ENCODE peak calls at places on chromosome 4, in ten cellular contexts. D is GM04504; N is stimulated activated naive CD8-positive, alpha-beta T cell treated with anti-CD3 and anti-CD28 coated beads, Interleukin-15, Interleukin-2, amounts not matched to agents 100 U/mL and 50 U/mL, for 24 hours; B is activated T-cell treated with anti-CD3 and anti-CD28 coated beads for 1 hour; U is hypothalamus; M is NCI-H2081 treated with DMSO at 0.1 percent for 48 hours; X is HTR-8/SVneo; C is PC-3; J is GM20000; G is astrocyte of the hippocampus. T is an unnamed sample.

GRCh38 chr4:162727232-162727631 is 439.5 kb downstream of the NAF1 start:
- DNase-seq in D (no peak), N (no peak), B (no peak), U (no peak), M (no peak), X (no peak), C (peak; percentile 1), J (no peak), G (no peak), T (no peak)

GRCh38 chr4:137545461-137545861 is 13.2 kb upstream of the PCDH18 start:
- DNase-seq in D (peak; percentile 96), N (no peak), B (no peak), U (no peak), M (no peak), X (no peak), C (no peak), J (no peak), G (peak; percentile 30), T (no peak)

GRCh38 chr4:173009129-173009823 is 159.3 kb upstream of the GALNT7 start:
- DNase-seq in D (no peak), N (no peak), B (no peak), U (no peak), M (no peak), X (no peak), C (no peak), J (no peak), G (no peak), T (no peak)

GRCh38 chr4:41212221-41213203 is 1.8 kb downstream of the APBB2 start:
- DNase-seq in D (no peak), N (no peak), B (no peak), U (peak; percentile 13), M (peak; percentile 53), X (peak; percentile 58), C (peak; percentile 72), J (peak; percentile 39), G (peak; percentile 77), T (no peak)

GRCh38 chr4:7557447-7557846 is 122.7 kb upstream of the PSAPL1 start:
- DNase-seq in D (peak; percentile 60), N (no peak), B (no peak), U (no peak), M (no peak), X (peak; percentile 89), C (peak; percentile 84), J (no peak), G (peak; percentile 70), T (no peak)

GRCh38 chr4:2812985-2813384 is 20.1 kb downstream of the SH3BP2 start:
- DNase-seq in D (no peak), N (no peak), B (no peak), U (no peak), M (no peak), X (no peak), C (no peak), J (no peak), G (no peak), T (no peak)

GRCh38 chr4:148780426-148781005 is 338.3 kb upstream of the NR3C2 start:
- DNase-seq in D (no peak), N (no peak), B (no peak), U (no peak), M (no peak), X (no peak), C (no peak), J (no peak), G (no peak), T (no peak)

GRCh38 chr4:76023381-76023780 is at the start of gene CXCL10:
- DNase-seq in D (no peak), N (no peak), B (no peak), U (no peak), M (no peak), X (no peak), C (no peak), J (no peak), G (peak; percentile 17), T (no peak)

GRCh38 chr4:121697626-121698025 is 846 bp upstream of the ANXA5 start:
- DNase-seq in D (no peak), N (no peak), B (no peak), U (no peak), M (no peak), X (no peak), C (no peak), J (peak; percentile 25), G (no peak), T (peak; percentile 26)

GRCh38 chr4:73897380-73898136 is 28.4 kb downstream of the CXCL1 start:
- DNase-seq in D (peak; percentile 78), N (no peak), B (no peak), U (no peak), M (no peak), X (no peak), C (no peak), J (no peak), G (no peak), T (no peak)

GRCh38 chr4:54230479-54231418 is 1.7 kb downstream of the PDGFRA start:
- DNase-seq in D (no peak), N (peak; percentile 10), B (no peak), U (no peak), M (no peak), X (no peak), C (no peak), J (peak; percentile 37), G (peak; percentile 75), T (no peak)

GRCh38 chr4:24794916-24795665 is at the start of gene SOD3:
- DNase-seq in D (peak; percentile 86), N (no peak), B (no peak), U (peak; percentile 30), M (no peak), X (no peak), C (peak; percentile 86), J (no peak), G (peak; percentile 84), T (no peak)

GRCh38 chr4:121088867-121089266 is 16.5 kb upstream of the NDNF start:
- DNase-seq in D (no peak), N (no peak), B (no peak), U (no peak), M (no peak), X (no peak), C (no peak), J (no peak), G (no peak), T (no peak)

GRCh38 chr4:174467107-174467506 is 55.2 kb downstream of the HPGD start:
- DNase-seq in D (no peak), N (no peak), B (no peak), U (no peak), M (no peak), X (no peak), C (no peak), J (no peak), G (no peak), T (no peak)

GRCh38 chr4:26613242-26613641 is 29.4 kb downstream of the TBC1D19 start:
- DNase-seq in D (no peak), N (no peak), B (no peak), U (no peak), M (no peak), X (no peak), C (no peak), J (no peak), G (no peak), T (no peak)

GRCh38 chr4:142168181-142168580 is 531.8 kb downstream of the IL15 start:
- DNase-seq in D (peak; percentile 15), N (no peak), B (no peak), U (no peak), M (no peak), X (no peak), C (no peak), J (no peak), G (peak; percentile 7), T (no peak)

GRCh38 chr4:136505020-136505419 is 1027.3 kb downstream of the PCDH18 start:
- DNase-seq in D (no peak), N (no peak), B (no peak), U (no peak), M (no peak), X (no peak), C (no peak), J (no peak), G (no peak), T (no peak)

GRCh38 chr4:105620640-105621323 is 68.4 kb downstream of the ARHGEF38 start:
- DNase-seq in D (no peak), N (no peak), B (no peak), U (no peak), M (no peak), X (peak; percentile 7), C (peak; percentile 84), J (no peak), G (peak; percentile 88), T (no peak)

GRCh38 chr4:98780111-98780549 is 121.7 kb upstream of the TSPAN5 start:
- DNase-seq in D (no peak), N (no peak), B (no peak), U (no peak), M (no peak), X (no peak), C (no peak), J (no peak), G (no peak), T (no peak)

GRCh38 chr4:68119921-68120320 is 9.7 kb downstream of the TMPRSS11F start:
- DNase-seq in D (no peak), N (no peak), B (no peak), U (no peak), M (no peak), X (no peak), C (no peak), J (no peak), G (no peak), T (no peak)

GRCh38 chr4:143768007-143768591 is 67.6 kb upstream of the FREM3 start:
- DNase-seq in D (peak; percentile 16), N (no peak), B (no peak), U (no peak), M (no peak), X (no peak), C (peak; percentile 14), J (no peak), G (peak; percentile 70), T (no peak)

GRCh38 chr4:61200991-61201526 is 933 bp downstream of the ADGRL3 start:
- DNase-seq in D (no peak), N (no peak), B (no peak), U (peak; percentile 62), M (no peak), X (peak; percentile 1), C (peak; percentile 14), J (peak; percentile 25), G (peak; percentile 73), T (no peak)

GRCh38 chr4:86972997-86973396 is 38.2 kb downstream of the AFF1 start:
- DNase-seq in D (no peak), N (no peak), B (no peak), U (no peak), M (no peak), X (no peak), C (peak; percentile 62), J (no peak), G (no peak), T (no peak)

GRCh38 chr4:22187203-22187835 is 238.7 kb upstream of the KCNIP4 start:
- DNase-seq in D (no peak), N (no peak), B (no peak), U (no peak), M (peak; percentile 82), X (no peak), C (peak; percentile 45), J (no peak), G (no peak), T (no peak)

GRCh38 chr4:105896461-105896939 is 1.2 kb downstream of the NPNT start:
- DNase-seq in D (no peak), N (no peak), B (no peak), U (no peak), M (no peak), X (no peak), C (no peak), J (peak; percentile 37), G (no peak), T (no peak)

GRCh38 chr4:89173336-89174090 is 62.2 kb downstream of the TIGD2 start:
- DNase-seq in D (no peak), N (no peak), B (no peak), U (no peak), M (no peak), X (no peak), C (no peak), J (no peak), G (no peak), T (no peak)